ENCODE peak calls at places on chromosome 4, in nine cellular contexts. One of them, this sample, is unnamed.

GRCh38 chr4:173217727-173218126 is 49.1 kb downstream of the GALNT7 start:
- DNase-seq in naive thymus-derived CD8-positive, alpha-beta T cell: no peak
- DNase-seq in Ammon's horn: no peak
- DNase-seq in frontal cortex: no peak
- DNase-seq in T-cell: no peak
- DNase-seq in stimulated activated CD4-positive, alpha-beta T cell treated with anti-CD3 and anti-CD28 coated beads, Interleukin-4, amount 100 ng/mL, for 48 hours: no peak
- DNase-seq in H54: no peak
- DNase-seq in stimulated activated CD8-positive, alpha-beta memory T cell treated with anti-CD3 and anti-CD28 coated beads, Interleukin-7, amount 100 ng/mL, for 48 hours: no peak
- DNase-seq in skeletal muscle cell: peak; percentile 29
- DNase-seq in this sample: no peak

GRCh38 chr4:128879971-128880370 is 70.5 kb downstream of the JADE1 start:
- DNase-seq in stimulated activated CD8-positive, alpha-beta memory T cell treated with anti-CD3 and anti-CD28 coated beads, Interleukin-7, amount 100 ng/mL, for 48 hours: no peak
- DNase-seq in Ammon's horn: no peak
- DNase-seq in stimulated activated CD4-positive, alpha-beta T cell treated with anti-CD3 and anti-CD28 coated beads, Interleukin-4, amount 100 ng/mL, for 48 hours: no peak
- DNase-seq in naive thymus-derived CD8-positive, alpha-beta T cell: no peak
- DNase-seq in H54: no peak
- DNase-seq in T-cell: no peak
- DNase-seq in skeletal muscle cell: no peak
- DNase-seq in frontal cortex: no peak
- DNase-seq in this sample: peak; percentile 60

GRCh38 chr4:55004831-55005230 is 120.6 kb downstream of the KDR start:
- DNase-seq in Ammon's horn: no peak
- DNase-seq in frontal cortex: no peak
- DNase-seq in skeletal muscle cell: peak; percentile 53
- DNase-seq in stimulated activated CD4-positive, alpha-beta T cell treated with anti-CD3 and anti-CD28 coated beads, Interleukin-4, amount 100 ng/mL, for 48 hours: no peak
- DNase-seq in naive thymus-derived CD8-positive, alpha-beta T cell: no peak
- DNase-seq in T-cell: no peak
- DNase-seq in stimulated activated CD8-positive, alpha-beta memory T cell treated with anti-CD3 and anti-CD28 coated beads, Interleukin-7, amount 100 ng/mL, for 48 hours: no peak
- DNase-seq in H54: no peak
- DNase-seq in this sample: no peak

GRCh38 chr4:123696712-123697111 is 300.1 kb downstream of the SPRY1 start:
- DNase-seq in H54: no peak
- DNase-seq in T-cell: no peak
- DNase-seq in frontal cortex: no peak
- DNase-seq in Ammon's horn: no peak
- DNase-seq in skeletal muscle cell: no peak
- DNase-seq in stimulated activated CD4-positive, alpha-beta T cell treated with anti-CD3 and anti-CD28 coated beads, Interleukin-4, amount 100 ng/mL, for 48 hours: no peak
- DNase-seq in naive thymus-derived CD8-positive, alpha-beta T cell: no peak
- DNase-seq in stimulated activated CD8-positive, alpha-beta memory T cell treated with anti-CD3 and anti-CD28 coated beads, Interleukin-7, amount 100 ng/mL, for 48 hours: no peak
- DNase-seq in this sample: no peak

GRCh38 chr4:83269256-83269655 is 15.3 kb downstream of the COQ2 start:
- DNase-seq in stimulated activated CD4-positive, alpha-beta T cell treated with anti-CD3 and anti-CD28 coated beads, Interleukin-4, amount 100 ng/mL, for 48 hours: no peak
- DNase-seq in T-cell: no peak
- DNase-seq in frontal cortex: no peak
- DNase-seq in naive thymus-derived CD8-positive, alpha-beta T cell: no peak
- DNase-seq in stimulated activated CD8-positive, alpha-beta memory T cell treated with anti-CD3 and anti-CD28 coated beads, Interleukin-7, amount 100 ng/mL, for 48 hours: no peak
- DNase-seq in skeletal muscle cell: no peak
- DNase-seq in Ammon's horn: no peak
- DNase-seq in H54: no peak
- DNase-seq in this sample: no peak

GRCh38 chr4:93776386-93777080 is 52.0 kb upstream of the ATOH1 start:
- DNase-seq in T-cell: no peak
- DNase-seq in naive thymus-derived CD8-positive, alpha-beta T cell: no peak
- DNase-seq in Ammon's horn: no peak
- DNase-seq in stimulated activated CD4-positive, alpha-beta T cell treated with anti-CD3 and anti-CD28 coated beads, Interleukin-4, amount 100 ng/mL, for 48 hours: no peak
- DNase-seq in H54: peak; percentile 8
- DNase-seq in frontal cortex: no peak
- DNase-seq in skeletal muscle cell: peak; percentile 33
- DNase-seq in stimulated activated CD8-positive, alpha-beta memory T cell treated with anti-CD3 and anti-CD28 coated beads, Interleukin-7, amount 100 ng/mL, for 48 hours: no peak
- DNase-seq in this sample: peak; percentile 35

GRCh38 chr4:83964996-83965541 is 429.2 kb downstream of the GPAT3 start:
- DNase-seq in Ammon's horn: no peak
- DNase-seq in H54: no peak
- DNase-seq in skeletal muscle cell: peak; percentile 7
- DNase-seq in stimulated activated CD4-positive, alpha-beta T cell treated with anti-CD3 and anti-CD28 coated beads, Interleukin-4, amount 100 ng/mL, for 48 hours: no peak
- DNase-seq in frontal cortex: no peak
- DNase-seq in naive thymus-derived CD8-positive, alpha-beta T cell: no peak
- DNase-seq in stimulated activated CD8-positive, alpha-beta memory T cell treated with anti-CD3 and anti-CD28 coated beads, Interleukin-7, amount 100 ng/mL, for 48 hours: no peak
- DNase-seq in T-cell: no peak
- DNase-seq in this sample: no peak

GRCh38 chr4:88610771-88611170 is 18.5 kb downstream of the HERC3 start:
- DNase-seq in Ammon's horn: peak; percentile 54
- DNase-seq in naive thymus-derived CD8-positive, alpha-beta T cell: no peak
- DNase-seq in T-cell: no peak
- DNase-seq in stimulated activated CD8-positive, alpha-beta memory T cell treated with anti-CD3 and anti-CD28 coated beads, Interleukin-7, amount 100 ng/mL, for 48 hours: no peak
- DNase-seq in stimulated activated CD4-positive, alpha-beta T cell treated with anti-CD3 and anti-CD28 coated beads, Interleukin-4, amount 100 ng/mL, for 48 hours: no peak
- DNase-seq in skeletal muscle cell: no peak
- DNase-seq in H54: no peak
- DNase-seq in frontal cortex: no peak
- DNase-seq in this sample: peak; percentile 80

GRCh38 chr4:184267673-184268573 is 50.2 kb upstream of the ENPP6 start:
- DNase-seq in frontal cortex: no peak
- DNase-seq in T-cell: peak; percentile 62
- DNase-seq in Ammon's horn: peak; percentile 53
- DNase-seq in stimulated activated CD4-positive, alpha-beta T cell treated with anti-CD3 and anti-CD28 coated beads, Interleukin-4, amount 100 ng/mL, for 48 hours: peak; percentile 76
- DNase-seq in stimulated activated CD8-positive, alpha-beta memory T cell treated with anti-CD3 and anti-CD28 coated beads, Interleukin-7, amount 100 ng/mL, for 48 hours: no peak
- DNase-seq in H54: peak; percentile 40
- DNase-seq in skeletal muscle cell: peak; percentile 86
- DNase-seq in naive thymus-derived CD8-positive, alpha-beta T cell: no peak
- DNase-seq in this sample: peak; percentile 93

GRCh38 chr4:80343887-80344286 is 8.4 kb downstream of the CFAP299 start:
- DNase-seq in Ammon's horn: no peak
- DNase-seq in skeletal muscle cell: no peak
- DNase-seq in naive thymus-derived CD8-positive, alpha-beta T cell: no peak
- DNase-seq in frontal cortex: no peak
- DNase-seq in stimulated activated CD8-positive, alpha-beta memory T cell treated with anti-CD3 and anti-CD28 coated beads, Interleukin-7, amount 100 ng/mL, for 48 hours: no peak
- DNase-seq in H54: no peak
- DNase-seq in stimulated activated CD4-positive, alpha-beta T cell treated with anti-CD3 and anti-CD28 coated beads, Interleukin-4, amount 100 ng/mL, for 48 hours: no peak
- DNase-seq in T-cell: no peak
- DNase-seq in this sample: no peak

GRCh38 chr4:30268370-30268769 is 451.8 kb upstream of the PCDH7 start:
- DNase-seq in naive thymus-derived CD8-positive, alpha-beta T cell: no peak
- DNase-seq in H54: no peak
- DNase-seq in stimulated activated CD8-positive, alpha-beta memory T cell treated with anti-CD3 and anti-CD28 coated beads, Interleukin-7, amount 100 ng/mL, for 48 hours: no peak
- DNase-seq in frontal cortex: no peak
- DNase-seq in T-cell: no peak
- DNase-seq in skeletal muscle cell: no peak
- DNase-seq in stimulated activated CD4-positive, alpha-beta T cell treated with anti-CD3 and anti-CD28 coated beads, Interleukin-4, amount 100 ng/mL, for 48 hours: no peak
- DNase-seq in Ammon's horn: no peak
- DNase-seq in this sample: no peak

GRCh38 chr4:163063891-163064290 is 102.8 kb downstream of the NAF1 start:
- DNase-seq in T-cell: no peak
- DNase-seq in H54: no peak
- DNase-seq in naive thymus-derived CD8-positive, alpha-beta T cell: no peak
- DNase-seq in skeletal muscle cell: peak; percentile 7
- DNase-seq in frontal cortex: no peak
- DNase-seq in stimulated activated CD8-positive, alpha-beta memory T cell treated with anti-CD3 and anti-CD28 coated beads, Interleukin-7, amount 100 ng/mL, for 48 hours: no peak
- DNase-seq in Ammon's horn: no peak
- DNase-seq in stimulated activated CD4-positive, alpha-beta T cell treated with anti-CD3 and anti-CD28 coated beads, Interleukin-4, amount 100 ng/mL, for 48 hours: no peak
- DNase-seq in this sample: no peak

GRCh38 chr4:138413273-138413672 is 171.1 kb upstream of the SLC7A11 start:
- DNase-seq in frontal cortex: no peak
- DNase-seq in Ammon's horn: no peak
- DNase-seq in naive thymus-derived CD8-positive, alpha-beta T cell: no peak
- DNase-seq in skeletal muscle cell: no peak
- DNase-seq in H54: no peak
- DNase-seq in stimulated activated CD8-positive, alpha-beta memory T cell treated with anti-CD3 and anti-CD28 coated beads, Interleukin-7, amount 100 ng/mL, for 48 hours: no peak
- DNase-seq in T-cell: no peak
- DNase-seq in stimulated activated CD4-positive, alpha-beta T cell treated with anti-CD3 and anti-CD28 coated beads, Interleukin-4, amount 100 ng/mL, for 48 hours: no peak
- DNase-seq in this sample: no peak

GRCh38 chr4:1298461-1298860 is 8.8 kb downstream of the MAEA start:
- DNase-seq in stimulated activated CD4-positive, alpha-beta T cell treated with anti-CD3 and anti-CD28 coated beads, Interleukin-4, amount 100 ng/mL, for 48 hours: no peak
- DNase-seq in Ammon's horn: no peak
- DNase-seq in H54: no peak
- DNase-seq in naive thymus-derived CD8-positive, alpha-beta T cell: no peak
- DNase-seq in skeletal muscle cell: no peak
- DNase-seq in T-cell: no peak
- DNase-seq in frontal cortex: no peak
- DNase-seq in stimulated activated CD8-positive, alpha-beta memory T cell treated with anti-CD3 and anti-CD28 coated beads, Interleukin-7, amount 100 ng/mL, for 48 hours: no peak
- DNase-seq in this sample: no peak

GRCh38 chr4:110527156-110527555 is 51.2 kb downstream of the ENPEP start:
- DNase-seq in naive thymus-derived CD8-positive, alpha-beta T cell: no peak
- DNase-seq in frontal cortex: no peak
- DNase-seq in T-cell: no peak
- DNase-seq in Ammon's horn: no peak
- DNase-seq in stimulated activated CD4-positive, alpha-beta T cell treated with anti-CD3 and anti-CD28 coated beads, Interleukin-4, amount 100 ng/mL, for 48 hours: no peak
- DNase-seq in H54: no peak
- DNase-seq in stimulated activated CD8-positive, alpha-beta memory T cell treated with anti-CD3 and anti-CD28 coated beads, Interleukin-7, amount 100 ng/mL, for 48 hours: no peak
- DNase-seq in skeletal muscle cell: no peak
- DNase-seq in this sample: no peak

GRCh38 chr4:7043521-7044414 is 596 bp downstream of the TADA2B start:
- DNase-seq in skeletal muscle cell: no peak
- DNase-seq in naive thymus-derived CD8-positive, alpha-beta T cell: peak; percentile 47
- DNase-seq in H54: peak; percentile 65
- DNase-seq in stimulated activated CD8-positive, alpha-beta memory T cell treated with anti-CD3 and anti-CD28 coated beads, Interleukin-7, amount 100 ng/mL, for 48 hours: peak; percentile 13
- DNase-seq in Ammon's horn: no peak
- DNase-seq in stimulated activated CD4-positive, alpha-beta T cell treated with anti-CD3 and anti-CD28 coated beads, Interleukin-4, amount 100 ng/mL, for 48 hours: peak; percentile 28
- DNase-seq in T-cell: peak; percentile 52
- DNase-seq in frontal cortex: no peak
- DNase-seq in this sample: peak; percentile 24

GRCh38 chr4:3416821-3417221 is 24.9 kb upstream of the HGFAC start:
- DNase-seq in skeletal muscle cell: no peak
- DNase-seq in frontal cortex: no peak
- DNase-seq in H54: no peak
- DNase-seq in stimulated activated CD8-positive, alpha-beta memory T cell treated with anti-CD3 and anti-CD28 coated beads, Interleukin-7, amount 100 ng/mL, for 48 hours: no peak
- DNase-seq in Ammon's horn: no peak
- DNase-seq in T-cell: no peak
- DNase-seq in stimulated activated CD4-positive, alpha-beta T cell treated with anti-CD3 and anti-CD28 coated beads, Interleukin-4, amount 100 ng/mL, for 48 hours: no peak
- DNase-seq in naive thymus-derived CD8-positive, alpha-beta T cell: no peak
- DNase-seq in this sample: no peak

GRCh38 chr4:2333356-2333841 is 71.5 kb upstream of the MXD4 start:
- DNase-seq in H54: no peak
- DNase-seq in T-cell: no peak
- DNase-seq in stimulated activated CD4-positive, alpha-beta T cell treated with anti-CD3 and anti-CD28 coated beads, Interleukin-4, amount 100 ng/mL, for 48 hours: no peak
- DNase-seq in skeletal muscle cell: no peak
- DNase-seq in frontal cortex: no peak
- DNase-seq in Ammon's horn: no peak
- DNase-seq in stimulated activated CD8-positive, alpha-beta memory T cell treated with anti-CD3 and anti-CD28 coated beads, Interleukin-7, amount 100 ng/mL, for 48 hours: no peak
- DNase-seq in naive thymus-derived CD8-positive, alpha-beta T cell: no peak
- DNase-seq in this sample: no peak

GRCh38 chr4:5206391-5206790 is 155.1 kb downstream of the STK32B start:
- DNase-seq in Ammon's horn: peak; percentile 92
- DNase-seq in frontal cortex: peak; percentile 29
- DNase-seq in skeletal muscle cell: peak; percentile 25
- DNase-seq in stimulated activated CD4-positive, alpha-beta T cell treated with anti-CD3 and anti-CD28 coated beads, Interleukin-4, amount 100 ng/mL, for 48 hours: no peak
- DNase-seq in stimulated activated CD8-positive, alpha-beta memory T cell treated with anti-CD3 and anti-CD28 coated beads, Interleukin-7, amount 100 ng/mL, for 48 hours: no peak
- DNase-seq in naive thymus-derived CD8-positive, alpha-beta T cell: no peak
- DNase-seq in T-cell: no peak
- DNase-seq in H54: peak; percentile 5
- DNase-seq in this sample: no peak

GRCh38 chr4:6336166-6336565 is 66.5 kb downstream of the WFS1 start:
- DNase-seq in T-cell: no peak
- DNase-seq in Ammon's horn: no peak
- DNase-seq in stimulated activated CD8-positive, alpha-beta memory T cell treated with anti-CD3 and anti-CD28 coated beads, Interleukin-7, amount 100 ng/mL, for 48 hours: no peak
- DNase-seq in skeletal muscle cell: no peak
- DNase-seq in frontal cortex: no peak
- DNase-seq in stimulated activated CD4-positive, alpha-beta T cell treated with anti-CD3 and anti-CD28 coated beads, Interleukin-4, amount 100 ng/mL, for 48 hours: no peak
- DNase-seq in naive thymus-derived CD8-positive, alpha-beta T cell: no peak
- DNase-seq in H54: no peak
- DNase-seq in this sample: no peak

GRCh38 chr4:145481164-145481941 is at the start of gene SMAD1:
- DNase-seq in T-cell: peak; percentile 15
- DNase-seq in naive thymus-derived CD8-positive, alpha-beta T cell: peak; percentile 10
- DNase-seq in stimulated activated CD8-positive, alpha-beta memory T cell treated with anti-CD3 and anti-CD28 coated beads, Interleukin-7, amount 100 ng/mL, for 48 hours: no peak
- DNase-seq in H54: peak; percentile 41
- DNase-seq in skeletal muscle cell: peak; percentile 60
- DNase-seq in Ammon's horn: peak; percentile 87
- DNase-seq in stimulated activated CD4-positive, alpha-beta T cell treated with anti-CD3 and anti-CD28 coated beads, Interleukin-4, amount 100 ng/mL, for 48 hours: peak; percentile 43
- DNase-seq in frontal cortex: peak; percentile 77
- DNase-seq in this sample: peak; percentile 90

GRCh38 chr4:184699941-184700340 is 34.0 kb downstream of the CENPU start:
- DNase-seq in stimulated activated CD4-positive, alpha-beta T cell treated with anti-CD3 and anti-CD28 coated beads, Interleukin-4, amount 100 ng/mL, for 48 hours: no peak
- DNase-seq in stimulated activated CD8-positive, alpha-beta memory T cell treated with anti-CD3 and anti-CD28 coated beads, Interleukin-7, amount 100 ng/mL, for 48 hours: no peak
- DNase-seq in H54: no peak
- DNase-seq in skeletal muscle cell: no peak
- DNase-seq in frontal cortex: no peak
- DNase-seq in naive thymus-derived CD8-positive, alpha-beta T cell: no peak
- DNase-seq in T-cell: no peak
- DNase-seq in Ammon's horn: no peak
- DNase-seq in this sample: no peak

This sample was measured in fibroblast of gingiva.